ENCODE peak calls at places on chromosomes 6 and 20, in seven cellular contexts. X is SK-N-SH, S is HepG2, F is HCT116, J is K562, R is H1, M is GM12878. Z is an unnamed sample.

GRCh38 chr20:49541733-49542513 is 26.0 kb downstream of the PTGIS start:
- DNase-seq in X (peak; percentile 78), S (peak; percentile 90), F (peak; percentile 67), J (peak; percentile 88), R (no peak), M (peak; percentile 35), Z (peak; percentile 56)

GRCh38 chr6:111263837-111264236 is 176.5 kb downstream of the SLC16A10 start:
- DNase-seq in X (no peak), S (no peak), F (peak; percentile 37), J (peak; percentile 72), R (no peak), M (no peak), Z (no peak)

GRCh38 chr6:111551521-111552231 is 54.0 kb downstream of the TRAF3IP2 start:
- DNase-seq in X (no peak), S (peak; percentile 52), F (no peak), J (peak; percentile 23), R (no peak), M (no peak), Z (no peak)

GRCh38 chr20:15951711-15952110 is 621.5 kb downstream of the KIF16B start:
- DNase-seq in X (no peak), S (no peak), F (no peak), J (no peak), R (no peak), M (no peak), Z (no peak)

GRCh38 chr6:170451762-170452651 is 101.1 kb downstream of the PSMB1 start:
- DNase-seq in X (no peak), S (no peak), F (no peak), J (no peak), R (no peak), M (no peak), Z (no peak)

GRCh38 chr6:1762203-1762602 is 152.5 kb downstream of the FOXC1 start:
- DNase-seq in X (no peak), S (no peak), F (no peak), J (no peak), R (no peak), M (no peak), Z (no peak)

GRCh38 chr6:33418690-33419291 is 884 bp upstream of the CUTA start:
- DNase-seq in X (no peak), S (no peak), F (no peak), J (peak; percentile 84), R (no peak), M (no peak), Z (no peak)

GRCh38 chr6:56220078-56220477 is 27.3 kb downstream of the COL21A1 start:
- DNase-seq in X (no peak), S (no peak), F (no peak), J (no peak), R (no peak), M (no peak), Z (no peak)

GRCh38 chr20:30486103-30486478 is 771.4 kb upstream of the DEFB115 start:
- DNase-seq in X (no peak), S (no peak), F (no peak), J (no peak), R (no peak), M (no peak), Z (no peak)

GRCh38 chr20:61408951-61409740 is 157.1 kb downstream of the CDH4 start:
- DNase-seq in X (no peak), S (no peak), F (no peak), J (no peak), R (no peak), M (no peak), Z (no peak)
- TF ChIP-seq SIN3A in X (no peak), S (no peak), F (no peak), J (no peak), R (no peak), M (no peak), Z (no peak)

GRCh38 chr6:35089935-35090505 is 51.1 kb downstream of the TCP11 start:
- DNase-seq in X (peak; percentile 13), S (no peak), F (no peak), J (no peak), R (no peak), M (no peak), Z (no peak)
- TF ChIP-seq SIN3A in X (no peak), S (no peak), F (no peak), J (no peak), R (no peak), M (no peak), Z (no peak)

GRCh38 chr20:59159091-59159821 is 4.4 kb upstream of the ZNF831 start:
- DNase-seq in X (no peak), S (no peak), F (no peak), J (peak; percentile 18), R (no peak), M (no peak), Z (no peak)

GRCh38 chr20:59157961-59158541 is 5.6 kb upstream of the ZNF831 start:
- DNase-seq in X (no peak), S (no peak), F (no peak), J (no peak), R (no peak), M (no peak), Z (no peak)

GRCh38 chr20:59161626-59162170 is 1.9 kb upstream of the ZNF831 start:
- DNase-seq in X (no peak), S (no peak), F (no peak), J (no peak), R (no peak), M (no peak), Z (no peak)

GRCh38 chr20:59158673-59159072 is 4.9 kb upstream of the ZNF831 start:
- DNase-seq in X (no peak), S (no peak), F (no peak), J (no peak), R (no peak), M (no peak), Z (no peak)

DNA sequence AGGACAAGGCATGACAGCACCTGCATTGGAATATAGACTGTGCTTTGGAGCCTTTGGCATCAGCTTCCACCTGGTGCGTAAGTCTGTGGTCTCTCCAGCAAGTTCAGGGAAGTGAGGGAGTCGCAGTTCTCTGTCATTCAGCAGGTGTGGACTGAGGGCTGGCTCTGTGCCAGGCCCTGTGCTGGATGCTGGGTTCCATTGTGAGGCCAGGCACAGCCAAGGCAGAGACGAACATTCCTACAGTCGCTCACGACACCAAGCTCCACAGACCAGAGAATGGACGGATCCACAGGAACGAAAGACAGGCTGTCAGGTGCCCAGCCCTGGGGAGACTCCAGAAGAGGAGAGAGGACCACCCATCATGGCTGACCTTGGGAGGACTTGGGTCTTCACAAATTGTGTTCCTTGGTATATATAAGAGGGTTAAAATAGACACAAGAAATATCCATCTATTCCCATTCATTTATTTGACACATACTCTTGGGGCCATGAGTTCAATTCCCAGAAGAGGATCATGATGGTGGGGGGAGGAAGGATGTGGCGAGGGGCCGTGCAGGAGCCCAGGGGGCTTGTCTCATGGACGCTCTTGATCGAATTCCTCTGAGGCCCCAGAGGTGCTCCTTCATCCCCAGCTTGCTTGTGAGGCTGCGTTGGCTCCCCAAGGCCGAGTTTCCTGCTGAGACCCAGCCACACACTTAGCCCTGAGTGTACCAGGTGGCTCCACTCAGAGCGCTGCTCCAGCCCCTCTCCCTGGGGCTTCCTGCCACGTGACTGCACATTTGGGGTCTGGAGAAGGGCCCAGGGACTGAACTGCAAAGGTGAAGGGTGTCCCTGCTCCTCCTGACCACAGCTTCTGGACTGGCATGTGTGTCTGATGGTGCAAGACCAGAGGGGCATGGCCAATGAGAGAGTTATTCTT is 3.5 kb upstream of the ZNF831 start:
- DNase-seq in X (no peak), S (no peak), F (no peak), J (no peak), R (no peak), M (no peak), Z (no peak)
- TF ChIP-seq SIN3A in X (no peak), S (no peak), F (no peak), J (no peak), R (no peak), M (no peak), Z (no peak)

GRCh38 chr6:106792536-106793236 is 163.3 kb downstream of the QRSL1 start:
- DNase-seq in X (no peak), S (peak; percentile 44), F (no peak), J (no peak), R (no peak), M (no peak), Z (no peak)

GRCh38 chr6:106788761-106789160 is 159.4 kb downstream of the QRSL1 start:
- DNase-seq in X (peak; percentile 39), S (no peak), F (no peak), J (no peak), R (no peak), M (no peak), Z (no peak)

GRCh38 chr6:106790935-106791334 is 161.6 kb downstream of the QRSL1 start:
- DNase-seq in X (no peak), S (no peak), F (no peak), J (no peak), R (no peak), M (no peak), Z (no peak)

GRCh38 chr6:106789436-106790145 is 160.2 kb downstream of the QRSL1 start:
- DNase-seq in X (no peak), S (no peak), F (no peak), J (no peak), R (no peak), M (no peak), Z (no peak)

GRCh38 chr6:106790146-106790770 is 160.9 kb downstream of the QRSL1 start:
- DNase-seq in X (no peak), S (peak; percentile 33), F (no peak), J (no peak), R (no peak), M (no peak), Z (no peak)
- TF ChIP-seq SIN3A in X (no peak), S (no peak), F (no peak), J (no peak), R (no peak), M (no peak), Z (no peak)